ENCODE peak calls at places on chromosomes 2 and 18, in four cellular contexts. O, N, S and M are unnamed samples.

GRCh38 chr2:41720298-41720697 is 327.5 kb upstream of the PKDCC start:
- DNase-seq in O (no peak), N (no peak), S (no peak), M (no peak)

GRCh38 chr18:42635378-42636048 is 480.0 kb downstream of the RIT2 start:
- DNase-seq in O (no peak), N (no peak), S (no peak), M (no peak)

GRCh38 chr2:74575320-74575719 is 20.8 kb downstream of the DOK1 start:
- DNase-seq in O (no peak), N (no peak), S (no peak), M (no peak)

GRCh38 chr2:58660046-58660445 is 418.9 kb upstream of the FANCL start:
- DNase-seq in O (no peak), N (no peak), S (no peak), M (no peak)

GRCh38 chr2:33441235-33441810 is 35.1 kb upstream of the RASGRP3 start:
- DNase-seq in O (peak), N (no peak), S (no peak), M (no peak)

GRCh38 chr2:144049137-144049536 is 470.8 kb downstream of the ZEB2 start:
- DNase-seq in O (no peak), N (no peak), S (no peak), M (no peak)

GRCh38 chr2:190744041-190744440 is 95.2 kb downstream of the NAB1 start:
- DNase-seq in O (no peak), N (no peak), S (no peak), M (no peak)

GRCh38 chr2:60957643-60958042 is 59.9 kb upstream of the PEX13 start:
- DNase-seq in O (no peak), N (no peak), S (no peak), M (no peak)

GRCh38 chr2:17918789-17919188 is 40.3 kb downstream of the KCNS3 start:
- DNase-seq in O (no peak), N (no peak), S (no peak), M (no peak)

GRCh38 chr18:35010156-35010555 is 31.1 kb upstream of the MAPRE2 start:
- DNase-seq in O (no peak), N (no peak), S (no peak), M (no peak)

GRCh38 chr2:237282568-237283128 is 131.3 kb downstream of the COL6A3 start:
- DNase-seq in O (no peak), N (no peak), S (no peak), M (no peak)

GRCh38 chr2:11967946-11968465 is 221.6 kb downstream of the LPIN1 start:
- DNase-seq in O (peak), N (no peak), S (no peak), M (no peak)

GRCh38 chr2:11974573-11974972 is 228.1 kb downstream of the LPIN1 start:
- DNase-seq in O (no peak), N (no peak), S (no peak), M (no peak)

GRCh38 chr2:11963966-11964365 is 217.5 kb downstream of the LPIN1 start:
- DNase-seq in O (no peak), N (no peak), S (no peak), M (no peak)

GRCh38 chr2:11975373-11975772 is 228.9 kb downstream of the LPIN1 start:
- DNase-seq in O (no peak), N (no peak), S (no peak), M (no peak)

DNA sequence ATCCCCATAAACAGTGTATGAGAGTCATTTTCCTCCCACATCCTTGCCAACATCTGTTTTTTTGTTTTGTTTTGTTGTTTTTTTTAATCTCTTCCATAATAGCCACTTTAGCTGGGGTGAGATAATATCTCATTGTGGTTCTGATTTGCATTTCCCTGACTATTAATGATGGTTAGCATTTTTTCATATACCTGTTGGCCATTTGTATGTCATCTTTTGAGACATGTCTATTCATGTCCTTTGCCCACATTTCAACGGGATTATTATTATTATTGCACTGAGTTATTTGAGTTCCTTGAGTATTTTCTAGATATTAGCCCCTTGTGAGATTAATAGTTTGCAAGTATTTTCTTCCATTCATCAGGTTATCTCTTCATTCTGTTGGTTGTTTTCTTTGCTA is 223.3 kb downstream of the LPIN1 start:
- DNase-seq in O (no peak), N (no peak), S (no peak), M (no peak)
- TF ChIP-seq CTCF in O (no peak), N (no peak), S (no peak), M (no peak)

GRCh38 chr18:39721712-39722111 is 2156.1 kb upstream of the CELF4 start:
- DNase-seq in O (no peak), N (no peak), S (no peak), M (no peak)
- TF ChIP-seq CTCF in O (no peak), N (no peak), S (no peak), M (no peak)

GRCh38 chr2:8986327-8986976 is 17.0 kb downstream of the MBOAT2 start:
- DNase-seq in O (no peak), N (no peak), S (no peak), M (no peak)
- TF ChIP-seq CTCF in O (no peak), N (peak), S (no peak), M (peak)

GRCh38 chr18:78986018-78986481 is 6.4 kb downstream of the SALL3 start:
- DNase-seq in O (no peak), N (no peak), S (no peak), M (no peak)

GRCh38 chr18:78983530-78983929 is 3.9 kb downstream of the SALL3 start:
- DNase-seq in O (no peak), N (no peak), S (no peak), M (no peak)

GRCh38 chr18:78982186-78982585 is 2.6 kb downstream of the SALL3 start:
- DNase-seq in O (no peak), N (no peak), S (no peak), M (no peak)

GRCh38 chr18:78981652-78981955 is 2.0 kb downstream of the SALL3 start:
- DNase-seq in O (no peak), N (no peak), S (no peak), M (no peak)

GRCh38 chr18:78984941-78985784 is 5.5 kb downstream of the SALL3 start:
- DNase-seq in O (no peak), N (no peak), S (no peak), M (no peak)
- TF ChIP-seq CTCF in O (peak), N (peak), S (peak), M (peak)

DNA sequence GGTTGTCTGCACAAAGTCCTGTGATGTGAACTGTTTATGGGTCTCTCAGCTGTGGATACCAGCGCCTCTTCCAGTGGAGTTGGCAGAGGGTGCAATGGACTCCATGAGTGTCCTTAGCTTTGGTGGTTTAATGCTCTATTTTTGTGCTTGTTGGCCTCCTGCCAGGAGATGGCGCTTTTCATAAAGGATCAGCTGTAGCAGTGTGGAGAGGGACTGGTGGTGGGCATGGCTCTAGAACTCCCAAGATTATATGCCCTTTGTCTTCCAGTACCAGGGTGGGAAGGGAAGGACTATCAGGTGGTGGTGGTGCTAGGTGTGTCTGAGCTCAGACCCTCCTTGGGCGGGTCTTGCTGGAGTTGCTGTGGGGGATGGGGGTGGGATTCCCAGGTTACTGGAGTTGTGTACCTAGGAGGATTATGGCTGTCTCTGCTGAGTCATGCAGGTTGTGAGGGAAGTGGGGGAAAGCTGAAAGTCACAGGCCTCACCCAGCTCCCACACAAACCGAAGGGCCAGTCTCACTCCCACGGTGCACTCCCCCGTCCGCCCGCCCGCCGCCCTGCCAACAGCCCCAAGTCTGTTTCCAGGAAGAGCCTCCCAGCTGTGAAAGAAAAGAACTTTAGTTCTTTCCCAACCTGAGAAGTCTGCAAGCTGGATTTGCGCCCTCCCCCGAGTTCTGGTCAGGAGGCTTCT is 108.1 kb downstream of the MARCO start:
- DNase-seq in O (no peak), N (no peak), S (no peak), M (no peak)
- TF ChIP-seq CTCF in O (no peak), N (peak), S (no peak), M (no peak)

DNA sequence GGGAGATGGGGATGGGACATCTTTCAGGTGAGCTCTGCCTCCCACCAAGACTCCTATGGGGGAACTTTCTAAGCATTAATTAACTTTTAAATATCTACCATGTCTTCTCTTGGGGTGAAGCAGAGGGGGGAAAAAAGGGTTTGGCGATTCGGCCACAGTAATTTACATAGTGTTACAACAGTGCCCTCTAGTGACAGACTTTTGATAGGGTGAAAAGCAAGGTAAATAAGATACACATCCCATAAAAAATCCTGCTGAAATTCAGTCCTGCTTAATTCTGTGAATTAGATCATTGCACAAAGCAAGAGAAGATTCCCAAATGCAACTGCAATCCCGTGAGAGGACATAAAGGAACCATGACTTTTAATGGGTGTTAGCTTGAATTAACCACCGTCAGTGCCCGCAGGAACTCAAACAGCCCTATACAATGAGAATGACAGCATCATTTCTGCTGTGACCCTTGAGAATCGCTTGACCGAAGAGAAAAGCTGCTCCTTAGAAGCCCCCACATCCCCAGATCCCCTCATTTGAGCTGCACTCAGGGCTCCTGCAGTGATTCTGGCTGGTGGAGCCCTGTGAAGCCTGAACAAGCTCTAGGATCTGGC is 32.8 kb downstream of the FAM124B start:
- DNase-seq in O (no peak), N (no peak), S (no peak), M (no peak)
- TF ChIP-seq CTCF in O (peak), N (peak), S (peak), M (peak)

GRCh38 chr2:65017335-65017734 is 28.1 kb downstream of the SLC1A4 start:
- DNase-seq in O (no peak), N (no peak), S (no peak), M (no peak)
- TF ChIP-seq CTCF in O (peak), N (peak), S (no peak), M (peak)

GRCh38 chr2:113052767-113053166 is at the start of gene IL36B:
- DNase-seq in O (no peak), N (no peak), S (no peak), M (no peak)

GRCh38 chr2:113053666-113054435 is 1.2 kb upstream of the IL36B start:
- DNase-seq in O (no peak), N (no peak), S (no peak), M (no peak)

GRCh38 chr2:113046465-113046864 is 6.2 kb downstream of the IL36B start:
- DNase-seq in O (no peak), N (no peak), S (no peak), M (no peak)

GRCh38 chr2:113056501-113056900 is 2.5 kb upstream of the IL36RN start:
- DNase-seq in O (no peak), N (no peak), S (no peak), M (no peak)

DNA sequence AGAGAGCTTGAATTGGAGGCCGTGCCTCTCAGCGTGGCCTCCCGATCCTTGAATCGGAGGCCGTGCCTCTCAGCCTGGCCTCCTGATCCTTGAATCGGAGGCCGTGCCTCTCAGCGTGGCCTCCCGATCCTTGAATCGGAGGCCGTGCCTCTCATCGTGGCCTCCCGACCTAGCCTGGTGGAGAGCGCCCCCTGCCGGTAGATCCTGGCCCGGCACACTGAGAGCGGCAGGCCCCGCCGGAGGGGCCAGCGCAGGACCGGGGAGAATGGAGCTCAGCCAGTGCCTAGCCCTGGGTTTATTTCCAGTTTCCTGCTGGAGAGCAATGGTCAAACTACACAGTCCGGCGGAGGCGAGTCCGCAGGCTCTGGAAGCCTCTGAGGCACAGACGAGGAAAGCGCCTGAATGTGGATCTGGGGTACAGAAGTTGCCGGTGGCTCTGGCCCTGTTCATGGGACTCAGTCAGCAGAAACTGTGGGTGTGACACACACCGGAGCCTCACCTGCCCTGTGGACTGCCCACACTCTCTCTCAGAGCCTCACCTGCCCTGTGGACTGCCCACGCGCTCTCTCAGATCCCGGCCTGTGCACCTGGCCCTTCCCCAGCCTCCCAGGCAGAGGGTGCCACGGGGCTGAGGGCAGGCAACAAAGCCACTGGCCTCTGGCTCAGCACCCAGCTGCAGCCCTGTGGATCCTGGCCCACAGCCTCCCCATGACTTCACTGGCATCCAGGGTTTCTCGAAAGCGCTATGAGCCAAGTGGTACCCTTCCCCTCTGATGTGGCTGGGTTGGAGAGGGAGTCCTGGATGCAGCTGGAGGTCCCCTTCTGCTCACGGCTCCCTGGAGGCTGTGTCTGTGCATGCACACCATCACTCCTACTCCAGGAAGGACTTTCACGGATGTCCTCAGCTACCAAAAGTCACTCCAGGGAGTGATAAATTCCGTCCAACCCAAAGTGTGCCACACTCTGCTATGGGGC is 1.5 kb downstream of the IL36B start:
- DNase-seq in O (no peak), N (no peak), S (no peak), M (no peak)
- TF ChIP-seq CTCF in O (no peak), N (no peak), S (no peak), M (no peak)

GRCh38 chr2:194819367-194819766 is 837.7 kb upstream of the SLC39A10 start:
- DNase-seq in O (no peak), N (no peak), S (no peak), M (no peak)
- TF ChIP-seq CTCF in O (no peak), N (no peak), S (no peak), M (peak)

GRCh38 chr2:121735520-121736074 is 1.1 kb downstream of the NIFK start:
- DNase-seq in O (no peak), N (no peak), S (no peak), M (no peak)
- TF ChIP-seq CTCF in O (no peak), N (peak), S (no peak), M (peak)